ENCODE peak calls at places on chromosomes 2 and 18, in seven cellular contexts. Q, A, C, E, L, G and B are unnamed samples.

GRCh38 chr2:132582360-132582759 is 87.6 kb downstream of the LYPD1 start:
- DNase-seq in Q (no peak), A (no peak), C (peak), E (no peak), L (peak), G (no peak), B (peak)

GRCh38 chr18:51614967-51615571 is 417.6 kb upstream of the MEX3C start:
- DNase-seq in Q (no peak), A (peak), C (no peak), E (no peak), L (no peak), G (no peak), B (no peak)

GRCh38 chr2:113158884-113159553 is 14.8 kb upstream of the PSD4 start:
- DNase-seq in Q (no peak), A (peak), C (peak), E (no peak), L (peak), G (peak), B (no peak)

GRCh38 chr2:173876833-173877413 is 88.2 kb downstream of the SP3 start:
- DNase-seq in Q (no peak), A (no peak), C (no peak), E (peak), L (no peak), G (no peak), B (no peak)

GRCh38 chr18:9742588-9743131 is 34.6 kb downstream of the RAB31 start:
- DNase-seq in Q (no peak), A (no peak), C (peak), E (peak), L (no peak), G (peak), B (no peak)

GRCh38 chr2:30321466-30321865 is 90.1 kb downstream of the LBH start:
- DNase-seq in Q (no peak), A (no peak), C (peak), E (no peak), L (no peak), G (peak), B (no peak)

GRCh38 chr2:66544258-66544657 is 109.3 kb downstream of the MEIS1 start:
- DNase-seq in Q (no peak), A (no peak), C (no peak), E (no peak), L (no peak), G (no peak), B (no peak)

GRCh38 chr2:149652520-149652919 is 64.9 kb upstream of the MMADHC start:
- DNase-seq in Q (no peak), A (no peak), C (no peak), E (no peak), L (no peak), G (peak), B (no peak)

GRCh38 chr18:35376393-35376741 is 770 bp downstream of the ZNF396 start:
- DNase-seq in Q (no peak), A (no peak), C (no peak), E (peak), L (no peak), G (peak), B (peak)

GRCh38 chr2:120189189-120189588 is 34.0 kb downstream of the TMEM185B start:
- DNase-seq in Q (no peak), A (no peak), C (no peak), E (no peak), L (no peak), G (no peak), B (no peak)

GRCh38 chr2:220931491-220931890 is 640.6 kb downstream of the EPHA4 start:
- DNase-seq in Q (no peak), A (peak), C (no peak), E (no peak), L (no peak), G (no peak), B (no peak)

GRCh38 chr18:21669736-21670135 is 34.8 kb downstream of the ABHD3 start:
- DNase-seq in Q (no peak), A (no peak), C (no peak), E (peak), L (no peak), G (no peak), B (no peak)

GRCh38 chr2:102520009-102520408 is 47.0 kb downstream of the SLC9A4 start:
- DNase-seq in Q (peak), A (peak), C (peak), E (peak), L (no peak), G (no peak), B (peak)

GRCh38 chr2:240868286-240869108 is at the start of gene AGXT:
- DNase-seq in Q (no peak), A (peak), C (peak), E (no peak), L (no peak), G (no peak), B (no peak)

GRCh38 chr2:237876951-237877491 is 17.6 kb downstream of the RAMP1 start:
- DNase-seq in Q (no peak), A (no peak), C (no peak), E (no peak), L (no peak), G (no peak), B (no peak)

GRCh38 chr2:150271952-150272351 is 215.5 kb downstream of the RND3 start:
- DNase-seq in Q (no peak), A (no peak), C (peak), E (no peak), L (no peak), G (peak), B (no peak)

GRCh38 chr2:68284896-68285295 is 32.6 kb upstream of the PPP3R1 start:
- DNase-seq in Q (no peak), A (no peak), C (peak), E (no peak), L (no peak), G (no peak), B (no peak)

GRCh38 chr2:7646661-7647060 is 729.4 kb downstream of the RNF144A start:
- DNase-seq in Q (no peak), A (no peak), C (no peak), E (no peak), L (no peak), G (no peak), B (no peak)

GRCh38 chr2:220811952-220812570 is 760.0 kb downstream of the EPHA4 start:
- DNase-seq in Q (no peak), A (no peak), C (peak), E (no peak), L (no peak), G (peak), B (no peak)

GRCh38 chr2:228747478-228747877 is 523.6 kb downstream of the PID1 start:
- DNase-seq in Q (no peak), A (no peak), C (no peak), E (no peak), L (no peak), G (no peak), B (no peak)

GRCh38 chr18:57629399-57629798 is 7.8 kb upstream of the NARS1 start:
- DNase-seq in Q (no peak), A (no peak), C (no peak), E (no peak), L (no peak), G (no peak), B (no peak)

GRCh38 chr2:215904101-215904500 is 109.2 kb downstream of the MREG start:
- DNase-seq in Q (no peak), A (no peak), C (peak), E (no peak), L (no peak), G (peak), B (no peak)

GRCh38 chr18:59881728-59882685 is 17.8 kb upstream of the PMAIP1 start:
- DNase-seq in Q (no peak), A (no peak), C (peak), E (peak), L (peak), G (peak), B (no peak)

GRCh38 chr2:134845719-134846118 is 7.3 kb downstream of the ACMSD start:
- DNase-seq in Q (no peak), A (no peak), C (peak), E (no peak), L (no peak), G (peak), B (no peak)

GRCh38 chr2:84931384-84931821 is 25.9 kb downstream of the TMSB10 start:
- DNase-seq in Q (no peak), A (no peak), C (no peak), E (no peak), L (no peak), G (no peak), B (no peak)

GRCh38 chr18:68742206-68742605 is 27.3 kb upstream of the TMX3 start:
- DNase-seq in Q (no peak), A (no peak), C (no peak), E (no peak), L (no peak), G (no peak), B (no peak)

GRCh38 chr2:28216320-28216719 is 176.3 kb upstream of the FOSL2 start:
- DNase-seq in Q (no peak), A (no peak), C (no peak), E (no peak), L (no peak), G (no peak), B (no peak)

GRCh38 chr2:218448934-218449333 is 30.0 kb downstream of the VIL1 start:
- DNase-seq in Q (no peak), A (peak), C (peak), E (peak), L (no peak), G (peak), B (no peak)

GRCh38 chr2:189534854-189535253 is 45.7 kb downstream of the SLC40A1 start:
- DNase-seq in Q (no peak), A (no peak), C (peak), E (no peak), L (no peak), G (peak), B (no peak)

GRCh38 chr2:27494944-27495554 is at the start of gene FNDC4:
- DNase-seq in Q (peak), A (peak), C (no peak), E (peak), L (peak), G (peak), B (peak)

GRCh38 chr2:57740905-57741304 is 305.7 kb upstream of the VRK2 start:
- DNase-seq in Q (no peak), A (no peak), C (no peak), E (no peak), L (no peak), G (no peak), B (no peak)

GRCh38 chr2:152569186-152569585 is 148.1 kb downstream of the PRPF40A start:
- DNase-seq in Q (no peak), A (no peak), C (no peak), E (peak), L (no peak), G (no peak), B (no peak)

GRCh38 chr2:105796131-105796638 is 51.5 kb downstream of the NCK2 start:
- DNase-seq in Q (no peak), A (no peak), C (no peak), E (no peak), L (no peak), G (peak), B (no peak)

GRCh38 chr2:189267491-189267890 is 87.9 kb upstream of the COL5A2 start:
- DNase-seq in Q (no peak), A (no peak), C (peak), E (no peak), L (no peak), G (no peak), B (no peak)

GRCh38 chr2:137192366-137193315 is 427.3 kb downstream of the THSD7B start:
- DNase-seq in Q (no peak), A (no peak), C (no peak), E (no peak), L (no peak), G (peak), B (no peak)

GRCh38 chr2:31082002-31082401 is 56.2 kb downstream of the GALNT14 start:
- DNase-seq in Q (no peak), A (no peak), C (no peak), E (no peak), L (no peak), G (no peak), B (no peak)

GRCh38 chr2:120653026-120653425 is 82.6 kb upstream of the GLI2 start:
- DNase-seq in Q (no peak), A (peak), C (peak), E (no peak), L (no peak), G (no peak), B (no peak)

GRCh38 chr2:189217041-189217440 is 37.5 kb upstream of the COL5A2 start:
- DNase-seq in Q (no peak), A (no peak), C (no peak), E (peak), L (no peak), G (no peak), B (no peak)

GRCh38 chr2:164061129-164061746 is 325.4 kb upstream of the FIGN start:
- DNase-seq in Q (peak), A (peak), C (peak), E (peak), L (peak), G (peak), B (peak)

GRCh38 chr2:29192526-29192925 is 77.3 kb downstream of the CLIP4 start:
- DNase-seq in Q (no peak), A (no peak), C (peak), E (no peak), L (no peak), G (peak), B (no peak)

GRCh38 chr2:46210063-46210462 is 87.1 kb upstream of the EPAS1 start:
- DNase-seq in Q (no peak), A (no peak), C (no peak), E (no peak), L (no peak), G (no peak), B (no peak)
- H3K4ac ChIP-seq in Q (no peak), A (no peak), C (no peak), E (no peak), L (no peak), G (no peak), B (no peak)

DNA sequence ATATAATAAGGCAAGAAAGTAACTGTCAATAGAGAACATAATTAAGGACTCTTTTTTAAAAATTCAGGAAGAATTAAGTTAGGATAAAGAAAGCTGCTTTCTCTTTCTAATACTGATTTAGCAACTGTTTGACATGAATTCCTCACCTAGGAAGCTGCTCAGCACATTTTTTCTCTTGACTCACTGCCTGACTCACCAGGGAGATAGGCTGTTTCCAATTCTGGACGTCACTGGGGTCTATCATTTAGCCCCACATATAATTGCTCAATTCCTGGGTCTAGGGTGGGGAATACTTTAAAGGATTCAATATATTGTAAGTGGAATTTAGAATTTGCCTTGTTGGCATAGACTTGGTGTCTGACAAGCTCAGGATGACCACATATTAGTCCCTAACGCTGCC is 50.8 kb upstream of the UGP2 start:
- DNase-seq in Q (no peak), A (peak), C (peak), E (peak), L (no peak), G (peak), B (no peak)
- H3K4ac ChIP-seq in Q (no peak), A (no peak), C (peak), E (no peak), L (no peak), G (no peak), B (no peak)

DNA sequence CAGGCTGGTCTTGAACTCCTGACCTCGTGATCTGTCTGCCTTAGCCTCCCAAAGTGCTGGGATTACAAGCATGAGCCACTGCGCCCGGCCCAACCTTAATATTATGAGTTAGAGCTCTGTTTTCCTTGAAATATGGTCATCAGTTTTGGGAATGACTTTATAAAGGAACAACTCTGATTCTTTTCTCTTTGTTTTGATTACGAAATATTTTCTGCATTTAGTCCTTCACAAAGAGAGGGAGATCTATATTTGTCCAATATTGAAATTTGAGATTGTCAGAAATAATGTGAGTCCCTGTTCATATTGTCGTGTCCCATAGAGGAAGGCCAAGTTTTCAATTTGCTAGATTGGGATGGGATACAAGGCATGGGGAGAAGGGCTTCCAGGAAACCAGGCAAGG is 3.1 kb downstream of the SMYD5 start:
- DNase-seq in Q (no peak), A (no peak), C (no peak), E (no peak), L (no peak), G (no peak), B (no peak)
- H3K4ac ChIP-seq in Q (no peak), A (no peak), C (no peak), E (no peak), L (no peak), G (no peak), B (no peak)

GRCh38 chr2:233271693-233272092 is 20.2 kb downstream of the ATG16L1 start:
- DNase-seq in Q (no peak), A (no peak), C (no peak), E (no peak), L (no peak), G (no peak), B (no peak)
- H3K4ac ChIP-seq in Q (no peak), A (no peak), C (no peak), E (no peak), L (no peak), G (no peak), B (no peak)

GRCh38 chr2:53933329-53933728 is 37.5 kb downstream of the PSME4 start:
- DNase-seq in Q (no peak), A (peak), C (no peak), E (no peak), L (no peak), G (no peak), B (no peak)

GRCh38 chr2:53942280-53942679 is 28.5 kb downstream of the PSME4 start:
- DNase-seq in Q (no peak), A (no peak), C (no peak), E (no peak), L (no peak), G (no peak), B (no peak)

GRCh38 chr2:53939656-53940055 is 31.1 kb downstream of the PSME4 start:
- DNase-seq in Q (no peak), A (no peak), C (peak), E (no peak), L (no peak), G (no peak), B (no peak)

GRCh38 chr2:53941749-53942148 is 29.0 kb downstream of the PSME4 start:
- DNase-seq in Q (no peak), A (no peak), C (no peak), E (no peak), L (no peak), G (no peak), B (no peak)

GRCh38 chr2:53938904-53939303 is 31.9 kb downstream of the PSME4 start:
- DNase-seq in Q (no peak), A (no peak), C (no peak), E (no peak), L (no peak), G (no peak), B (no peak)
- H3K4ac ChIP-seq in Q (no peak), A (no peak), C (no peak), E (no peak), L (no peak), G (no peak), B (no peak)

GRCh38 chr18:76805221-76805620 is 17.1 kb upstream of the ZNF236 start:
- DNase-seq in Q (no peak), A (no peak), C (peak), E (peak), L (no peak), G (peak), B (no peak)

GRCh38 chr18:76803814-76804213 is 18.5 kb upstream of the ZNF236 start:
- DNase-seq in Q (peak), A (peak), C (peak), E (peak), L (peak), G (peak), B (peak)

GRCh38 chr18:76801567-76802505 is 20.5 kb upstream of the ZNF236 start:
- DNase-seq in Q (peak), A (peak), C (peak), E (peak), L (peak), G (peak), B (peak)

GRCh38 chr18:76806301-76806700 is 16.1 kb upstream of the ZNF236 start:
- DNase-seq in Q (no peak), A (peak), C (no peak), E (no peak), L (no peak), G (no peak), B (no peak)

GRCh38 chr18:76803413-76803812 is 18.9 kb upstream of the ZNF236 start:
- DNase-seq in Q (no peak), A (no peak), C (no peak), E (no peak), L (no peak), G (no peak), B (no peak)
- H3K4ac ChIP-seq in Q (no peak), A (no peak), C (no peak), E (no peak), L (no peak), G (no peak), B (no peak)

DNA sequence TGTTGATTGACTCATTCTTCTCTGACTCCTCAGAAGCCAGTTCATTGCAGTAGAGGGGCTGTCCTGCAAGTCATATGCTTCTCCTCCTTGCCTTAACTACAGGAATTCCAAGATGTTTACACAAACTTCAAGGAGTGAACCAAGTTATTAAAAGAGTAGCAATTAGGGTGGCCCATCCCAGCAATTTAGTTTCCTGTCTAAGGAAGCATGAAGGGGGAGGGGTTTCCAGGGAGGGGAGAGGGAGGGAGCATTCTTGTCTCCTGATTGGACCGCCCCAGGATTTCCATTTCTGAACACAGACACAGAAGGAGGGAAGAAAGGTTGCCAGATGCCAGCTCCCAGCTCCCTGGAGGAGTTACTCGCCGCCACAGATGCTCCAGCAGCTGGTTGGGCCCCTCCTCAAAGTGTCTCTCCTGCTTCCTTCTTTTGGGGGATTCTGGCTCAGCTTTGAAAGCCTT is 107.6 kb downstream of the TRIB2 start:
- DNase-seq in Q (no peak), A (no peak), C (peak), E (no peak), L (no peak), G (peak), B (no peak)
- H3K4ac ChIP-seq in Q (no peak), A (no peak), C (peak), E (no peak), L (no peak), G (peak), B (no peak)

GRCh38 chr2:62204998-62205496 is 9.1 kb downstream of the B3GNT2 start:
- DNase-seq in Q (no peak), A (no peak), C (no peak), E (no peak), L (no peak), G (no peak), B (no peak)

GRCh38 chr2:62202729-62203128 is 6.8 kb downstream of the B3GNT2 start:
- DNase-seq in Q (no peak), A (no peak), C (no peak), E (no peak), L (no peak), G (no peak), B (no peak)

GRCh38 chr2:62202019-62202722 is 6.3 kb downstream of the B3GNT2 start:
- DNase-seq in Q (no peak), A (no peak), C (no peak), E (no peak), L (no peak), G (no peak), B (no peak)

GRCh38 chr2:62205554-62205953 is 9.6 kb downstream of the B3GNT2 start:
- DNase-seq in Q (no peak), A (no peak), C (no peak), E (no peak), L (no peak), G (no peak), B (no peak)

DNA sequence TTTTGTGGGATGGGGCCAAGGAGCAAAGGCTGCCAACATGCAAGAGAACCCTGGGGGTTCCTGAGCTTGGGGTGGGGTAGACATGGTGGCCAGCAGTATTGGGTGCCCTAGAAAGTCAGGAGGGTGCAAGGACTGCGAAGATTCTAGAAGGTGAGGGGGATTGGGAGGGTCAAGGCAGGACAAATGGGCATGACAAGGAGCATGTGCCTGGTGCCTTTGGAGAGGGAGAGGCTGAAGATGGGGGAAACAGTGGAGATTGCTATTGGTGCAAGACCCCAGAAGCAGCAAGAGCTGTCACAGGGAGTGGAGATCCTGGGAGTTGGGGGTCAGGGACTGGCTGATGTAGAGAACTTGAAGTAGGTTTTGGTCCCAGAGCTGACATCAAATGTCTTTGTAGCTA is 7.5 kb downstream of the B3GNT2 start:
- DNase-seq in Q (no peak), A (no peak), C (no peak), E (no peak), L (no peak), G (no peak), B (no peak)
- H3K4ac ChIP-seq in Q (no peak), A (peak), C (no peak), E (no peak), L (no peak), G (no peak), B (no peak)